ENCODE peak calls at places on chromosome 4, in ten cellular contexts. One of them, this sample, is unnamed.

GRCh38 chr4:138659640-138660325 is 355.8 kb upstream of the NOCT start:
- DNase-seq in neural progenitor cell: peak
- DNase-seq in fibroblast of pulmonary artery: no peak
- DNase-seq in body of pancreas: no peak
- DNase-seq in left ventricle myocardium inferior: no peak
- DNase-seq in ascending aorta: no peak
- DNase-seq in lower lobe of right lung: no peak
- DNase-seq in right atrium auricular region: no peak
- DNase-seq in esophagus squamous epithelium: no peak
- DNase-seq in H1: peak
- DNase-seq in this sample: no peak

GRCh38 chr4:115969756-115970155 is 856.3 kb upstream of the NDST4 start:
- DNase-seq in neural progenitor cell: peak
- DNase-seq in fibroblast of pulmonary artery: no peak
- DNase-seq in body of pancreas: no peak
- DNase-seq in left ventricle myocardium inferior: no peak
- DNase-seq in ascending aorta: no peak
- DNase-seq in lower lobe of right lung: no peak
- DNase-seq in right atrium auricular region: no peak
- DNase-seq in esophagus squamous epithelium: no peak
- DNase-seq in H1: no peak
- DNase-seq in this sample: no peak

GRCh38 chr4:126957555-126958440 is 675.0 kb upstream of the INTU start:
- DNase-seq in neural progenitor cell: no peak
- DNase-seq in fibroblast of pulmonary artery: peak
- DNase-seq in body of pancreas: no peak
- DNase-seq in left ventricle myocardium inferior: no peak
- DNase-seq in ascending aorta: no peak
- DNase-seq in lower lobe of right lung: no peak
- DNase-seq in right atrium auricular region: no peak
- DNase-seq in esophagus squamous epithelium: no peak
- DNase-seq in H1: no peak
- DNase-seq in this sample: no peak

GRCh38 chr4:184357783-184358182 is 116.6 kb downstream of the IRF2 start:
- DNase-seq in neural progenitor cell: no peak
- DNase-seq in fibroblast of pulmonary artery: no peak
- DNase-seq in body of pancreas: no peak
- DNase-seq in left ventricle myocardium inferior: no peak
- DNase-seq in ascending aorta: no peak
- DNase-seq in lower lobe of right lung: no peak
- DNase-seq in right atrium auricular region: peak
- DNase-seq in esophagus squamous epithelium: no peak
- DNase-seq in H1: no peak
- DNase-seq in this sample: no peak

GRCh38 chr4:1807258-1807777 is 14.2 kb downstream of the FGFR3 start:
- DNase-seq in neural progenitor cell: no peak
- DNase-seq in fibroblast of pulmonary artery: no peak
- DNase-seq in body of pancreas: no peak
- DNase-seq in left ventricle myocardium inferior: no peak
- DNase-seq in ascending aorta: no peak
- DNase-seq in lower lobe of right lung: no peak
- DNase-seq in right atrium auricular region: no peak
- DNase-seq in esophagus squamous epithelium: no peak
- DNase-seq in H1: no peak
- DNase-seq in this sample: no peak

GRCh38 chr4:128228778-128229457 is 58.7 kb downstream of the PGRMC2 start:
- DNase-seq in neural progenitor cell: no peak
- DNase-seq in fibroblast of pulmonary artery: no peak
- DNase-seq in body of pancreas: no peak
- DNase-seq in left ventricle myocardium inferior: no peak
- DNase-seq in ascending aorta: no peak
- DNase-seq in lower lobe of right lung: no peak
- DNase-seq in right atrium auricular region: no peak
- DNase-seq in esophagus squamous epithelium: no peak
- DNase-seq in H1: no peak
- DNase-seq in this sample: no peak

GRCh38 chr4:145345401-145345800 is 136.3 kb upstream of the SMAD1 start:
- DNase-seq in neural progenitor cell: no peak
- DNase-seq in fibroblast of pulmonary artery: no peak
- DNase-seq in body of pancreas: no peak
- DNase-seq in left ventricle myocardium inferior: no peak
- DNase-seq in ascending aorta: no peak
- DNase-seq in lower lobe of right lung: no peak
- DNase-seq in right atrium auricular region: no peak
- DNase-seq in esophagus squamous epithelium: no peak
- DNase-seq in H1: no peak
- DNase-seq in this sample: no peak

GRCh38 chr4:120636120-120636630 is 286.4 kb downstream of the PRDM5 start:
- DNase-seq in neural progenitor cell: no peak
- DNase-seq in fibroblast of pulmonary artery: no peak
- DNase-seq in body of pancreas: no peak
- DNase-seq in left ventricle myocardium inferior: no peak
- DNase-seq in ascending aorta: no peak
- DNase-seq in lower lobe of right lung: no peak
- DNase-seq in right atrium auricular region: no peak
- DNase-seq in esophagus squamous epithelium: no peak
- DNase-seq in H1: no peak
- DNase-seq in this sample: no peak

GRCh38 chr4:663438-664428 is 10.3 kb downstream of the ATP5ME start:
- DNase-seq in neural progenitor cell: peak
- DNase-seq in fibroblast of pulmonary artery: no peak
- DNase-seq in body of pancreas: peak
- DNase-seq in left ventricle myocardium inferior: peak
- DNase-seq in ascending aorta: peak
- DNase-seq in lower lobe of right lung: peak
- DNase-seq in right atrium auricular region: no peak
- DNase-seq in esophagus squamous epithelium: no peak
- DNase-seq in H1: no peak
- DNase-seq in this sample: peak

GRCh38 chr4:75255261-75255660 is 258.9 kb downstream of the RCHY1 start:
- DNase-seq in neural progenitor cell: no peak
- DNase-seq in fibroblast of pulmonary artery: no peak
- DNase-seq in body of pancreas: no peak
- DNase-seq in left ventricle myocardium inferior: no peak
- DNase-seq in ascending aorta: no peak
- DNase-seq in lower lobe of right lung: no peak
- DNase-seq in right atrium auricular region: no peak
- DNase-seq in esophagus squamous epithelium: no peak
- DNase-seq in H1: no peak
- DNase-seq in this sample: no peak

GRCh38 chr4:113901994-113902787 is 77.3 kb downstream of the ARSJ start:
- DNase-seq in neural progenitor cell: no peak
- DNase-seq in fibroblast of pulmonary artery: no peak
- DNase-seq in body of pancreas: peak
- DNase-seq in left ventricle myocardium inferior: no peak
- DNase-seq in ascending aorta: no peak
- DNase-seq in lower lobe of right lung: peak
- DNase-seq in right atrium auricular region: no peak
- DNase-seq in esophagus squamous epithelium: no peak
- DNase-seq in H1: no peak
- DNase-seq in this sample: peak

GRCh38 chr4:170990989-170991589 is 822.1 kb upstream of the GALNTL6 start:
- DNase-seq in neural progenitor cell: peak
- DNase-seq in fibroblast of pulmonary artery: no peak
- DNase-seq in body of pancreas: peak
- DNase-seq in left ventricle myocardium inferior: no peak
- DNase-seq in ascending aorta: no peak
- DNase-seq in lower lobe of right lung: no peak
- DNase-seq in right atrium auricular region: no peak
- DNase-seq in esophagus squamous epithelium: no peak
- DNase-seq in H1: peak
- DNase-seq in this sample: peak

GRCh38 chr4:110625593-110626292 is 2.9 kb upstream of the PITX2 start:
- DNase-seq in neural progenitor cell: peak
- DNase-seq in fibroblast of pulmonary artery: no peak
- DNase-seq in body of pancreas: no peak
- DNase-seq in left ventricle myocardium inferior: no peak
- DNase-seq in ascending aorta: no peak
- DNase-seq in lower lobe of right lung: no peak
- DNase-seq in right atrium auricular region: no peak
- DNase-seq in esophagus squamous epithelium: no peak
- DNase-seq in H1: no peak
- DNase-seq in this sample: no peak

GRCh38 chr4:16413794-16414555 is 187.7 kb upstream of the TAPT1 start:
- DNase-seq in neural progenitor cell: no peak
- DNase-seq in fibroblast of pulmonary artery: no peak
- DNase-seq in body of pancreas: no peak
- DNase-seq in left ventricle myocardium inferior: no peak
- DNase-seq in ascending aorta: no peak
- DNase-seq in lower lobe of right lung: no peak
- DNase-seq in right atrium auricular region: no peak
- DNase-seq in esophagus squamous epithelium: no peak
- DNase-seq in H1: no peak
- DNase-seq in this sample: no peak

GRCh38 chr4:57020467-57021101 is 41.9 kb downstream of the POLR2B start:
- DNase-seq in neural progenitor cell: no peak
- DNase-seq in fibroblast of pulmonary artery: peak
- DNase-seq in body of pancreas: no peak
- DNase-seq in left ventricle myocardium inferior: no peak
- DNase-seq in ascending aorta: no peak
- DNase-seq in lower lobe of right lung: no peak
- DNase-seq in right atrium auricular region: no peak
- DNase-seq in esophagus squamous epithelium: no peak
- DNase-seq in H1: no peak
- DNase-seq in this sample: no peak

GRCh38 chr4:122458625-122459024 is 2.1 kb upstream of the IL2 start:
- DNase-seq in neural progenitor cell: no peak
- DNase-seq in fibroblast of pulmonary artery: no peak
- DNase-seq in body of pancreas: no peak
- DNase-seq in left ventricle myocardium inferior: no peak
- DNase-seq in ascending aorta: no peak
- DNase-seq in lower lobe of right lung: no peak
- DNase-seq in right atrium auricular region: no peak
- DNase-seq in esophagus squamous epithelium: no peak
- DNase-seq in H1: no peak
- DNase-seq in this sample: no peak

GRCh38 chr4:183029365-183029764 is 69.7 kb upstream of the WWC2 start:
- DNase-seq in neural progenitor cell: no peak
- DNase-seq in fibroblast of pulmonary artery: no peak
- DNase-seq in body of pancreas: no peak
- DNase-seq in left ventricle myocardium inferior: no peak
- DNase-seq in ascending aorta: no peak
- DNase-seq in lower lobe of right lung: no peak
- DNase-seq in right atrium auricular region: no peak
- DNase-seq in esophagus squamous epithelium: no peak
- DNase-seq in H1: no peak
- DNase-seq in this sample: no peak

GRCh38 chr4:183030823-183031222 is 68.2 kb upstream of the WWC2 start:
- DNase-seq in neural progenitor cell: no peak
- DNase-seq in fibroblast of pulmonary artery: no peak
- DNase-seq in body of pancreas: no peak
- DNase-seq in left ventricle myocardium inferior: no peak
- DNase-seq in ascending aorta: no peak
- DNase-seq in lower lobe of right lung: no peak
- DNase-seq in right atrium auricular region: no peak
- DNase-seq in esophagus squamous epithelium: no peak
- DNase-seq in H1: no peak
- DNase-seq in this sample: no peak

GRCh38 chr4:183026701-183027100 is 72.4 kb upstream of the WWC2 start:
- DNase-seq in neural progenitor cell: no peak
- DNase-seq in fibroblast of pulmonary artery: no peak
- DNase-seq in body of pancreas: no peak
- DNase-seq in left ventricle myocardium inferior: no peak
- DNase-seq in ascending aorta: no peak
- DNase-seq in lower lobe of right lung: no peak
- DNase-seq in right atrium auricular region: no peak
- DNase-seq in esophagus squamous epithelium: no peak
- DNase-seq in H1: no peak
- DNase-seq in this sample: no peak
- TF ChIP-seq CTCF in neural progenitor cell: no peak
- TF ChIP-seq CTCF in fibroblast of pulmonary artery: no peak
- TF ChIP-seq CTCF in body of pancreas: no peak
- TF ChIP-seq CTCF in left ventricle myocardium inferior: no peak
- TF ChIP-seq CTCF in ascending aorta: no peak
- TF ChIP-seq CTCF in lower lobe of right lung: no peak
- TF ChIP-seq CTCF in right atrium auricular region: no peak
- TF ChIP-seq CTCF in esophagus squamous epithelium: no peak
- TF ChIP-seq CTCF in H1: no peak
- TF ChIP-seq CTCF in this sample: no peak

DNA sequence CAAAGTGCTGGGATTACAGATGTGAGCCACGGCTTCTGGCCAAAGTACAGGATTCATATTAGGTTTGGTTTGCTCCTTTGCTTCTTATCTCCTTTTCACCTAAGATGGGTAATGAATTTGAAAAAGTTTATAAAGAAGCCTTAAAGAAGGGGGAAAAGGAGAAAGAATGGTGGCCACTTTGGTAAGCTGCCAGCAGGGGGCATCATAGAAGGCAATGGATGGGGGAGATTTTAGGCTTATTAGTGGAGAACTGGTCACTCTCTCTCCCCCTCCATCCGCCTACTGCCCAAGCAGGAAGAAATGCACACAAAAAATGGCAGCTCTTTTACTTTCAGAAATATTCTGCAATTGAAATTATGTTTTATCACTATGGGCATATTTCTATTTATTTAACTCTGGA is 32.0 kb downstream of the SPARCL1 start:
- DNase-seq in neural progenitor cell: peak
- DNase-seq in fibroblast of pulmonary artery: no peak
- DNase-seq in body of pancreas: no peak
- DNase-seq in left ventricle myocardium inferior: no peak
- DNase-seq in ascending aorta: no peak
- DNase-seq in lower lobe of right lung: no peak
- DNase-seq in right atrium auricular region: no peak
- DNase-seq in esophagus squamous epithelium: no peak
- DNase-seq in H1: peak
- DNase-seq in this sample: no peak
- TF ChIP-seq CTCF in neural progenitor cell: peak
- TF ChIP-seq CTCF in fibroblast of pulmonary artery: peak
- TF ChIP-seq CTCF in body of pancreas: no peak
- TF ChIP-seq CTCF in left ventricle myocardium inferior: peak
- TF ChIP-seq CTCF in ascending aorta: peak
- TF ChIP-seq CTCF in lower lobe of right lung: peak
- TF ChIP-seq CTCF in right atrium auricular region: peak
- TF ChIP-seq CTCF in esophagus squamous epithelium: no peak
- TF ChIP-seq CTCF in H1: peak
- TF ChIP-seq CTCF in this sample: peak

GRCh38 chr4:129972257-129972656 is 876.3 kb downstream of the C4orf33 start:
- DNase-seq in neural progenitor cell: peak
- DNase-seq in fibroblast of pulmonary artery: no peak
- DNase-seq in body of pancreas: no peak
- DNase-seq in left ventricle myocardium inferior: no peak
- DNase-seq in ascending aorta: no peak
- DNase-seq in lower lobe of right lung: no peak
- DNase-seq in right atrium auricular region: no peak
- DNase-seq in esophagus squamous epithelium: no peak
- DNase-seq in H1: no peak
- DNase-seq in this sample: no peak
- TF ChIP-seq CTCF in neural progenitor cell: peak
- TF ChIP-seq CTCF in fibroblast of pulmonary artery: no peak
- TF ChIP-seq CTCF in body of pancreas: no peak
- TF ChIP-seq CTCF in left ventricle myocardium inferior: no peak
- TF ChIP-seq CTCF in ascending aorta: no peak
- TF ChIP-seq CTCF in lower lobe of right lung: no peak
- TF ChIP-seq CTCF in right atrium auricular region: no peak
- TF ChIP-seq CTCF in esophagus squamous epithelium: no peak
- TF ChIP-seq CTCF in H1: no peak
- TF ChIP-seq CTCF in this sample: no peak

DNA sequence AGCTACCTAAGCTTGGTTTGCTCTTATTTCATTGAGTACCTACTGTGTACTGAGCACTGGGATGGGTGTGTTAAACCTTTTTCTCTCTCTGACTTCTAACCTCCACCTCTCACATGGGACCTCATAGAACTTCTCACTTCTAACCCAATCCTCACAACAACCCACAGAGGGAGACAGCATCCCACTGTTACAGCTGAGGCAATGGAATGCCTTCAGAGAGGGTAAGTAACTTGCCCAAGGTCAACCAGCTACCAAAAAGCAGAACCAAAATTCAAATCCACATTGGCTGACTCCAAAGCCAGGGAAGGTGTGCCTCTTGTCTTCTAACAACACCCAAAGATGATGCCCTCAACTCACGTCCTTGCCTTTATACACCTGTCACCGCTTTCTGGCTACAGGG is 5.4 kb downstream of the SEL1L3 start:
- DNase-seq in neural progenitor cell: no peak
- DNase-seq in fibroblast of pulmonary artery: peak
- DNase-seq in body of pancreas: no peak
- DNase-seq in left ventricle myocardium inferior: no peak
- DNase-seq in ascending aorta: no peak
- DNase-seq in lower lobe of right lung: no peak
- DNase-seq in right atrium auricular region: no peak
- DNase-seq in esophagus squamous epithelium: no peak
- DNase-seq in H1: no peak
- DNase-seq in this sample: no peak
- TF ChIP-seq CTCF in neural progenitor cell: peak
- TF ChIP-seq CTCF in fibroblast of pulmonary artery: peak
- TF ChIP-seq CTCF in body of pancreas: no peak
- TF ChIP-seq CTCF in left ventricle myocardium inferior: no peak
- TF ChIP-seq CTCF in ascending aorta: no peak
- TF ChIP-seq CTCF in lower lobe of right lung: no peak
- TF ChIP-seq CTCF in right atrium auricular region: no peak
- TF ChIP-seq CTCF in esophagus squamous epithelium: no peak
- TF ChIP-seq CTCF in H1: no peak
- TF ChIP-seq CTCF in this sample: peak

This sample was measured in GM10248.